ENCODE peak calls at places on chromosomes 16 and 17, in six cellular contexts. T is NCI-H345; Q is adrenal gland; W is AG10803; X is immature natural killer cell; C is activated CD8-positive, alpha-beta memory T cell treated with anti-CD3 and anti-CD28 coated beads for 1 hour. M is an unnamed sample.

GRCh38 chr16:29985271-29985811 is 10.1 kb downstream of the HIRIP3 start:
- DNase-seq in T (no peak), Q (no peak), W (no peak), X (no peak), C (no peak), M (no peak)

GRCh38 chr16:65524997-65525396 is 403.1 kb upstream of the CDH11 start:
- DNase-seq in T (no peak), Q (peak; percentile 9), W (peak; percentile 47), X (no peak), C (no peak), M (no peak)

GRCh38 chr16:9443864-9444263 is 352.4 kb downstream of the HAPSTR1 start:
- DNase-seq in T (no peak), Q (no peak), W (no peak), X (no peak), C (no peak), M (no peak)

GRCh38 chr17:933168-934083 is 46.1 kb downstream of the NXN start:
- DNase-seq in T (no peak), Q (peak; percentile 37), W (peak; percentile 91), X (no peak), C (no peak), M (peak; percentile 95)

GRCh38 chr16:69732101-69732500 is 5.7 kb upstream of the NQO1 start:
- DNase-seq in T (no peak), Q (no peak), W (no peak), X (no peak), C (no peak), M (no peak)

GRCh38 chr17:75396025-75396424 is 9.5 kb downstream of the GRB2 start:
- DNase-seq in T (no peak), Q (no peak), W (no peak), X (no peak), C (no peak), M (no peak)

GRCh38 chr17:9467518-9467917 is 108.1 kb downstream of the STX8 start:
- DNase-seq in T (no peak), Q (no peak), W (no peak), X (no peak), C (no peak), M (no peak)

GRCh38 chr17:82285141-82285540 is 11.6 kb upstream of the CSNK1D start:
- DNase-seq in T (no peak), Q (no peak), W (no peak), X (no peak), C (no peak), M (no peak)

GRCh38 chr17:59844884-59845594 is 47.7 kb downstream of the TUBD1 start:
- DNase-seq in T (no peak), Q (no peak), W (peak; percentile 70), X (no peak), C (no peak), M (no peak)

GRCh38 chr17:45747907-45748306 is 36.2 kb upstream of the CRHR1 start:
- DNase-seq in T (no peak), Q (no peak), W (no peak), X (no peak), C (no peak), M (no peak)

GRCh38 chr17:74623693-74624093 is at the start of gene CD300E:
- DNase-seq in T (no peak), Q (no peak), W (no peak), X (no peak), C (no peak), M (no peak)

GRCh38 chr17:37239690-37240344 is 136.0 kb upstream of the C17orf78 start:
- DNase-seq in T (peak; percentile 6), Q (peak; percentile 40), W (peak; percentile 54), X (peak; percentile 3), C (no peak), M (peak; percentile 15)

GRCh38 chr17:6608321-6608720 is 32.2 kb downstream of the KIAA0753 start:
- DNase-seq in T (no peak), Q (no peak), W (no peak), X (no peak), C (no peak), M (peak; percentile 62)

GRCh38 chr16:56950881-56951771 is 10.6 kb upstream of the CETP start:
- DNase-seq in T (peak; percentile 11), Q (peak; percentile 54), W (peak; percentile 59), X (no peak), C (peak; percentile 39), M (peak; percentile 51)

GRCh38 chr16:2260250-2260649 is 7.7 kb downstream of the RNPS1 start:
- DNase-seq in T (no peak), Q (no peak), W (no peak), X (no peak), C (no peak), M (no peak)

GRCh38 chr16:14409563-14409962 is 220.5 kb downstream of the PARN start:
- DNase-seq in T (no peak), Q (peak; percentile 53), W (peak; percentile 97), X (no peak), C (no peak), M (peak; percentile 97)

GRCh38 chr17:41544497-41544896 is 16.4 kb upstream of the KRT19 start:
- DNase-seq in T (peak; percentile 52), Q (no peak), W (no peak), X (no peak), C (no peak), M (no peak)

GRCh38 chr17:66331038-66331816 is 28.8 kb downstream of the PRKCA start:
- DNase-seq in T (no peak), Q (no peak), W (no peak), X (no peak), C (no peak), M (no peak)

GRCh38 chr17:28545787-28546415 is 6.5 kb downstream of the UNC119 start:
- DNase-seq in T (no peak), Q (no peak), W (no peak), X (no peak), C (no peak), M (no peak)

GRCh38 chr16:88460496-88461169 is 7.6 kb downstream of the ZFPM1 start:
- DNase-seq in T (no peak), Q (no peak), W (no peak), X (no peak), C (no peak), M (no peak)

GRCh38 chr16:3645504-3646347 is 8.8 kb upstream of the DNASE1 start:
- DNase-seq in T (no peak), Q (no peak), W (peak; percentile 17), X (no peak), C (no peak), M (no peak)

GRCh38 chr17:82317394-82318168 is at the start of gene CD7:
- DNase-seq in T (no peak), Q (no peak), W (no peak), X (peak; percentile 81), C (peak; percentile 62), M (no peak)

GRCh38 chr16:19879241-19879792 is 5.3 kb downstream of the GPRC5B start:
- DNase-seq in T (peak; percentile 31), Q (peak; percentile 8), W (no peak), X (no peak), C (no peak), M (peak; percentile 39)